ENCODE peak calls at places on chromosomes 12 and 14, in seven cellular contexts. F is epithelial cell of esophagus, V is dorsolateral prefrontal cortex, W is AG04450, E is GM12865, B is GM13976, U is hepatocyte. Z is an unnamed sample.

GRCh38 chr12:92629349-92630065 is 73.3 kb upstream of the PLEKHG7 start:
- DNase-seq in E (no peak), V (no peak), U (peak), F (no peak), B (no peak), W (no peak), Z (no peak)

GRCh38 chr12:105487961-105488360 is 157.5 kb downstream of the C12orf75 start:
- DNase-seq in W (no peak), E (no peak), V (no peak), F (no peak), B (no peak), U (no peak), Z (no peak)

GRCh38 chr14:103819503-103820307 is 27.7 kb downstream of the PPP1R13B start:
- DNase-seq in F (peak), B (peak), V (no peak), U (peak), W (no peak), E (peak), Z (no peak)

GRCh38 chr14:21978184-21978998 is 304.8 kb upstream of the OR4E1 start:
- DNase-seq in U (peak), E (peak), V (peak), W (no peak), B (peak), F (peak), Z (no peak)

GRCh38 chr12:16473610-16474326 is 126.3 kb downstream of the MGST1 start:
- DNase-seq in F (peak), U (no peak), E (no peak), W (peak), B (no peak), V (no peak), Z (no peak)

GRCh38 chr14:102927346-102927877 is 4.9 kb downstream of the AMN start:
- DNase-seq in F (peak), B (no peak), W (no peak), V (no peak), U (peak), E (no peak), Z (no peak)

GRCh38 chr14:97185186-97185585 is 388.0 kb downstream of the VRK1 start:
- DNase-seq in F (peak), U (peak), E (peak), B (no peak), W (no peak), V (no peak), Z (no peak)

GRCh38 chr12:51531284-51531981 is 59.6 kb upstream of the SCN8A start:
- DNase-seq in W (no peak), U (no peak), F (no peak), E (no peak), V (no peak), B (no peak), Z (no peak)

GRCh38 chr12:11965258-11965910 is 105.4 kb upstream of the BCL2L14 start:
- DNase-seq in U (no peak), B (no peak), E (no peak), V (no peak), W (no peak), F (no peak), Z (no peak)

GRCh38 chr14:55891692-55892091 is 226.5 kb upstream of the PELI2 start:
- DNase-seq in U (no peak), F (no peak), B (no peak), V (no peak), W (no peak), E (no peak), Z (no peak)

GRCh38 chr14:66982247-66982646 is 207.0 kb upstream of the GARIN2 start:
- DNase-seq in V (no peak), B (no peak), E (no peak), F (no peak), W (no peak), U (no peak), Z (no peak)

GRCh38 chr12:23816394-23816851 is 133.0 kb downstream of the SOX5 start:
- DNase-seq in F (no peak), B (no peak), E (no peak), W (no peak), V (no peak), U (no peak), Z (no peak)

GRCh38 chr14:76768201-76768656 is 7.0 kb downstream of the VASH1 start:
- DNase-seq in W (no peak), V (no peak), B (peak), F (no peak), E (peak), U (no peak), Z (no peak)

GRCh38 chr14:93980464-93981201 is 4.3 kb upstream of the ASB2 start:
- DNase-seq in B (no peak), V (peak), U (no peak), W (peak), E (no peak), F (no peak), Z (no peak)

GRCh38 chr12:29830391-29830790 is 46.6 kb upstream of the TMTC1 start:
- DNase-seq in W (no peak), E (no peak), U (peak), B (no peak), F (no peak), V (no peak), Z (no peak)

GRCh38 chr14:51394804-51395203 is 154.8 kb downstream of the TMX1 start:
- DNase-seq in F (peak), U (no peak), V (no peak), B (no peak), E (no peak), W (no peak), Z (no peak)

GRCh38 chr12:10705655-10706054 is 17.5 kb downstream of the YBX3 start:
- DNase-seq in F (no peak), E (no peak), U (no peak), V (no peak), W (no peak), B (no peak), Z (no peak)

GRCh38 chr12:131604146-131604844 is 106.6 kb upstream of the SFSWAP start:
- DNase-seq in E (peak), B (peak), U (no peak), F (no peak), V (no peak), W (no peak), Z (no peak)

GRCh38 chr14:100305446-100306255 is 593 bp downstream of the SLC25A29 start:
- DNase-seq in W (no peak), F (no peak), U (peak), E (no peak), V (no peak), B (no peak), Z (no peak)

GRCh38 chr12:54024127-54024526 is 4.1 kb upstream of the HOXC6 start:
- DNase-seq in V (no peak), W (no peak), B (no peak), F (no peak), U (no peak), E (no peak), Z (no peak)

GRCh38 chr12:117100851-117101673 is 1.8 kb upstream of the TESC start:
- DNase-seq in W (no peak), V (no peak), B (no peak), U (no peak), F (no peak), E (no peak), Z (no peak)

GRCh38 chr12:57813971-57814771 is 4.4 kb downstream of the AVIL start:
- DNase-seq in E (no peak), B (no peak), U (no peak), V (no peak), F (no peak), W (no peak), Z (no peak)

GRCh38 chr12:53568428-53569173 is 57.6 kb downstream of the ATF7 start:
- DNase-seq in B (no peak), V (no peak), E (no peak), U (no peak), W (no peak), F (peak), Z (no peak)

GRCh38 chr12:80230068-80230467 is 130.7 kb downstream of the OTOGL start:
- DNase-seq in E (no peak), W (no peak), V (no peak), B (no peak), F (no peak), U (no peak), Z (no peak)

GRCh38 chr12:66573605-66574004 is 105.3 kb downstream of the GRIP1 start:
- DNase-seq in U (no peak), B (no peak), W (no peak), V (no peak), F (no peak), E (peak), Z (no peak)

GRCh38 chr12:132279184-132279889 is 50.1 kb downstream of the GALNT9 start:
- DNase-seq in W (no peak), B (no peak), F (no peak), E (no peak), V (no peak), U (peak), Z (no peak)

GRCh38 chr12:25840678-25841077 is 117.8 kb upstream of the RASSF8 start:
- DNase-seq in W (no peak), E (no peak), V (no peak), F (no peak), U (no peak), B (no peak), Z (no peak)

GRCh38 chr12:54053625-54054441 is at the start of gene HOXC4:
- DNase-seq in U (no peak), E (peak), B (peak), W (no peak), V (no peak), F (no peak), Z (no peak)

GRCh38 chr12:101108130-101108529 is 101.9 kb downstream of the SLC5A8 start:
- DNase-seq in V (no peak), E (no peak), U (no peak), B (no peak), F (no peak), W (no peak), Z (no peak)

GRCh38 chr14:96821501-96821900 is 24.3 kb downstream of the VRK1 start:
- DNase-seq in F (peak), B (no peak), E (no peak), W (no peak), V (no peak), U (no peak), Z (no peak)

GRCh38 chr14:49310298-49310697 is 275.9 kb downstream of the RPS29 start:
- DNase-seq in U (no peak), W (no peak), V (no peak), F (no peak), E (no peak), B (no peak), Z (no peak)

GRCh38 chr12:14207946-14208612 is 157.4 kb upstream of the ATF7IP start:
- DNase-seq in B (no peak), U (peak), E (no peak), V (no peak), F (peak), W (no peak), Z (no peak)

GRCh38 chr14:74941676-74942097 is 13.7 kb downstream of the PGF start:
- DNase-seq in W (no peak), B (peak), V (peak), F (peak), E (peak), U (peak), Z (no peak)

GRCh38 chr14:22994762-22995275 is 12.5 kb upstream of the AJUBA start:
- DNase-seq in E (peak), U (peak), B (peak), W (no peak), V (no peak), F (peak), Z (no peak)

GRCh38 chr12:124433147-124433874 is 134.1 kb downstream of the NCOR2 start:
- DNase-seq in E (no peak), V (no peak), F (no peak), W (no peak), B (no peak), U (no peak), Z (no peak)

GRCh38 chr14:55599250-55599879 is 19.4 kb downstream of the KTN1 start:
- DNase-seq in V (no peak), B (no peak), W (no peak), U (peak), E (no peak), F (peak), Z (no peak)

GRCh38 chr12:131912526-131913274 is 16.4 kb upstream of the PUS1 start:
- DNase-seq in W (peak), B (no peak), V (no peak), E (no peak), U (peak), F (peak), Z (peak)

GRCh38 chr12:78002878-78003277 is 172.2 kb downstream of the NAV3 start:
- DNase-seq in V (no peak), B (no peak), U (no peak), E (no peak), W (no peak), F (peak), Z (no peak)

GRCh38 chr12:39412210-39412609 is 30.7 kb downstream of the KIF21A start:
- DNase-seq in B (no peak), U (no peak), W (no peak), V (no peak), E (no peak), F (no peak), Z (no peak)

GRCh38 chr14:105172476-105172875 is 3.9 kb upstream of the JAG2 start:
- DNase-seq in F (no peak), U (no peak), W (no peak), B (no peak), V (no peak), E (no peak), Z (no peak)

GRCh38 chr14:105171004-105171673 is 2.6 kb upstream of the JAG2 start:
- DNase-seq in U (no peak), B (no peak), W (no peak), E (no peak), V (no peak), F (no peak), Z (no peak)

GRCh38 chr14:105169776-105170655 is 1.4 kb upstream of the JAG2 start:
- DNase-seq in V (no peak), F (no peak), E (no peak), W (no peak), B (no peak), U (no peak), Z (no peak)

GRCh38 chr14:105173901-105174894 is 5.6 kb upstream of the JAG2 start:
- DNase-seq in F (peak), B (no peak), V (no peak), U (no peak), W (no peak), E (peak), Z (no peak)

DNA sequence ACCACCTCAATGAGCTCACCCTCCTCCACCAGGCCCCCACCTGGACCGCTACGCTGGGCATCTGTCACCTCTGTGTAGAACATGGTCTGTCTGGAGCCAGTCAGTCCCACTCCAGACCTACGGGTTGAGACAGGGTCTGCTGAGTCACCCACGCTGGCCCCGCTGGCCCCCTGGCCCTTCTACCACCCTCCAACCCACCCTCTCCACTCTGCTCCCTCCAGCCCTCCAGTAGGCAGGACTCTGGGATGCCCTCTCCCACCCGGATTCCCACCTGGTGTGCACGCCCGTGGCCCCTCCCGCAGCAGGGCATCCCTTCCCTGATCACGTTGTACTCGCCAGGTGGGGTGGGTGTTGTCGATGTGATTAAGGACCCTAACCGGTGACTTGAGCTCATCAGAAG is 4.6 kb upstream of the JAG2 start:
- DNase-seq in W (no peak), V (no peak), F (no peak), U (no peak), B (no peak), E (no peak), Z (no peak)
- TF ChIP-seq CTCF in W (no peak), V (no peak), F (no peak), U (no peak), B (no peak), E (no peak), Z (no peak)

GRCh38 chr12:50120521-50120920 is 8.5 kb downstream of the COX14 start:
- DNase-seq in W (no peak), B (no peak), U (no peak), V (no peak), E (no peak), F (no peak), Z (no peak)
- TF ChIP-seq CTCF in W (no peak), B (no peak), U (no peak), V (no peak), E (no peak), F (no peak), Z (no peak)

DNA sequence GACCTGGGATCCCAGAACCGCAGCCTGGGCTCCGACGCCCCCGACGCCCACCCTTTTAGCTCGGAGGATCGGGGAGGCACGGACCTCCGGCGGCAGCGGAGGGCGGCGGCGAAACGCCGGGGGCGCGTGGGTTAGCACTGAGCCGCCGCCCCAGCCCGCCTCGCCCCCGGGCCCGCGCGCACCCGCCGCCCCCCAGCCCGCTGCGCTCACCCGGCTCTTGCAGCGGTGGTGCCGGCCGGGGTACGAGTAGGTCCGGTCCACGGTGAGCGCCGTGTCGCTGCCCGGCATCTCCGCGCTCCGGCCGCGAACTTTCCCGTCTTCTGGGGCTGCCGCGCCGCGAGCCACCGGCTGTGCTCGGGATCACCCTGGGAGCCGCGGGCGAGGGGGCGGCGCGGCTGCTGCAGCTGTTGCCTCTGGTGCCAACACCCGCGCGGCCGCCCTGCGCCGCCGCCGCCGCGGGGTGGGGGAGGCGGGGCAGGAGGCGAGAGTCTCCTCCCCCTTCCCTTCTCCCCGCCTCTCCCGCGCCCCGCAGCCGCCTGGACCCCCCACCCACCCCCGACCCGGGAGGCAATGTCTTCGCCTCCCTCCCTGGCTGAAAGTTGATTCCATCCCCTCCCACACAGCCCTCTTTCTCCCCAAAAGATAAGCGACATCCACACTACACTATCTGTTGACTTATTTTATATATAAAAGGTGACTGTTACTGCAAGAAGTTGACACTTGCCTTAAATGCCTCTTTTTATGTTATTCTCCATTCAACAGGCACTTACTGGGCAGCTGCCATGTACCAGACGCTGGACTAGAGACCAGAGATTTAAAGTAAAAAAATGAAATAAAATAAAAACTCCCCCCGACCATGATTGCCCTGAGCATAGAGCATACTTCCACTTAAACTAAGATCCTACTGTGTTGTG is at the start of gene TMCC3:
- DNase-seq in W (no peak), F (peak), B (peak), V (peak), E (peak), U (peak), Z (no peak)
- TF ChIP-seq CTCF in W (no peak), F (no peak), B (no peak), V (no peak), E (no peak), U (no peak), Z (no peak)

GRCh38 chr12:7940906-7941305 is 4.9 kb upstream of the SLC2A3 start:
- DNase-seq in E (no peak), V (no peak), B (no peak), W (no peak), U (no peak), F (no peak), Z (no peak)

GRCh38 chr12:7934560-7935463 is 1.2 kb downstream of the SLC2A3 start:
- DNase-seq in B (no peak), F (no peak), V (no peak), U (no peak), W (no peak), E (peak), Z (no peak)

GRCh38 chr12:7935773-7936581 is at the start of gene SLC2A3:
- DNase-seq in V (no peak), E (peak), F (peak), B (peak), U (peak), W (peak), Z (no peak)

GRCh38 chr12:7935464-7935772 is 569 bp downstream of the SLC2A3 start:
- DNase-seq in E (peak), W (no peak), F (no peak), U (no peak), V (no peak), B (no peak), Z (no peak)

DNA sequence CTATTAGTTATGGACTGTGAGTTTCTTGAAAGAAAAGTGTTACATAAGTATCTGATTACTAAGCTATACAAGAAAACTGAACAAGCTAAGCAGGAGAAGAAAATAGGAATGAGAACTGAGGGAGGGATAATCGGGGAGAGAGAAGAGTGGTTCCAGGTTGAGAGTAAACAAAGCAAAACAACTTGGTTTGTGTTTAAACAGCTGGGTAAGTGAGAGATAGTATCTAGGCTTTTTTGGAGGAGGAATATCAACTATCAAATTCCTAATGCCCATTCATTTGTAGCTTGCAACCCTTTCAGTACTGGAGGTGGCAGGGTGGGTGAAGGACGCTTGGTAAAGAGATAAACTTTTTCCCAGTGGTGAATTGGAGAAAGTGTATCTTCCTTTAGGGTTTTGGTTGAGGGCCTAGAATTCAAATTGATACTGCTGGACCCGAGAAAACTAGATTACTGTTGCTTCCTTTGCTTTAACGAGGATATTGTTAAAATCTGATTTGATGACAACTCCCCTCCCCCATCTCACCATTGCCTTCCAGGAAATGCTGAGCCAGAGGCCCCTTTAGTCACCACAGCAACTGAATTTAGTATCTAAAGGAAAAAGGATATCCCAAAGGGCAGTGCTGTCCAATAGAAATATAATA is 2.0 kb upstream of the SLC2A3 start:
- DNase-seq in E (peak), F (no peak), B (peak), U (no peak), V (no peak), W (no peak), Z (no peak)
- TF ChIP-seq CTCF in E (peak), F (no peak), B (no peak), U (peak), V (peak), W (peak), Z (no peak)

DNA sequence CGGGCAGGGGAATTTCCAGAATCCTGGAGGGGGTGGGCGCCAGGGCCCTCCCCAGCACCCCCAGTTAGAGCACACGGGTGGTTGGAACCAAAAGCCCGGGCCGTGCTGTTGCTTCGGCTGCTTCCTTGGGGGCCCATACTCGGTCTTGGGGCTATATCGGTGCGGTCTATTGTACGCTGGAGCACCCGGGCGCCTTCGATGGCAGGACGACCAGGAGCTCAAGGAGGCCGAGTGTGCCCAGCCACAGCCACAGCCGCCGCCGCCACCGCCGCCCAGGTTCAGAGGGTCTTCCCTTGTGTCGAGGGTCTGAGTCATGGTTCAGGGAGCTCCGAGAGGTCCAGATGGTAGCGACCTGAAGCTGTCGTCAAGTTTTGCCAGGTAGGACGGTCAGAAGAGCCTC is 548 bp downstream of the CCER1 start:
- DNase-seq in W (no peak), U (no peak), V (no peak), B (no peak), F (no peak), E (no peak), Z (no peak)
- TF ChIP-seq CTCF in W (no peak), U (no peak), V (no peak), B (no peak), F (no peak), E (no peak), Z (no peak)

Z was measured in omental fat pad.